ENCODE peak calls at places on chromosomes 13 and 19, in five cellular contexts. J is suprapubic skin, R is transverse colon, Z is A549, P is HepG2. Y is an unnamed sample.

GRCh38 chr19:33064778-33065550 is at the start of gene RHPN2:
- DNase-seq in Z (peak), J (peak), P (peak), R (peak), Y (peak)

GRCh38 chr13:47933688-47934011 is 67.4 kb downstream of the SUCLA2 start:
- DNase-seq in J (no peak), R (no peak), Z (no peak), P (peak), Y (no peak)

GRCh38 chr13:40563350-40564125 is 102.9 kb downstream of the FOXO1 start:
- DNase-seq in P (peak), Z (no peak), R (no peak), J (no peak), Y (no peak)

GRCh38 chr19:33621811-33622504 is at the start of gene CHST8:
- DNase-seq in P (no peak), J (no peak), Z (no peak), R (peak), Y (peak)

GRCh38 chr19:14248578-14249011 is 42.6 kb upstream of the ADGRL1 start:
- DNase-seq in R (peak), J (no peak), Z (no peak), P (no peak), Y (no peak)

GRCh38 chr13:106561551-106562170 is 6.3 kb downstream of the ARGLU1 start:
- DNase-seq in P (no peak), J (no peak), Z (no peak), R (no peak), Y (no peak)

GRCh38 chr19:15123031-15123890 is 16.1 kb downstream of the SYDE1 start:
- DNase-seq in Z (no peak), J (no peak), P (no peak), R (no peak), Y (no peak)

GRCh38 chr19:33348301-33349010 is 25.1 kb upstream of the CEBPG start:
- DNase-seq in R (no peak), Z (no peak), J (no peak), P (peak), Y (no peak)

GRCh38 chr19:14089662-14090508 is 666 bp downstream of the SAMD1 start:
- DNase-seq in Z (no peak), P (no peak), J (no peak), R (peak), Y (peak)

DNA sequence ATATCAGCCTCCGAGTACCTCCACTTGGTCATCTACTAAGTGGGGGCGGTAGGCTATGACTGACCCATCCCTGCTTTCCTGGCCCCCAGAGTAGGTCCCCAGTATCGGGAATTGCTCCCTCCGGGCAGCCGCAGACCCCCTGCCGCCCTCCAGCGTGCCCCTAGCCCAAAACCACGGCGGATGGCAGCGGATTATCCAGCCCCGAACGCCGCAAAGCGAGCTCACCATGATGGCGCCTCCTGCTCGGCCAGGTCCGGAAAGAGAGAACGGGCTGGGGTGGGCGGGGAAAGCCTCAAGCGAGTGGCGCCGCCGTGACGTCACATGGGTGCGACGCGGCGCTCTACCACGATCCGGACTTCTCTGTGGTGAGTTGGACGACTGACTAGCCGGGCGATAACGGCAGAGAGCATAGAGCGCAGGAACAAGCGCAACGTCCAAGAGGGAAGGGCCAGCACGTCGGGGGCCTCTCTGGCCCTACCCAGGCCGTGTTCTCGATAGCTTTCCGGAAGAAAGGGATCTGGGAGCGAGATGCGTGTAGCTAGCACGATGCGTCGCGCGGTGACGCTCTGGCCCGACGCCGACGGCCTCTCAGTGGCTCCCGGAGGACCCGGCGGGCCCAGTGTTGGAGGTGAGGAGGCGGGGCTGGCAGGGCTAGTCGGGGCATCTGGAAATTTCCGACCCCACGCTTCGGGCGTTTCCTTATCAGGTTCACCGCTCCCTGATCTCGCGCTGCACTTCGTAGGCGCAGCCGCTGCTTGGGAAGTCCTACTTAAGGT is at the start of the genes RPL18 and SPHK2:
- DNase-seq in R (peak), Z (peak), J (peak), P (peak), Y (peak)
- TF ChIP-seq EP300 in R (peak), Z (peak), J (no peak), P (no peak), Y (no peak)

GRCh38 chr13:97407540-97407939 is 26.4 kb upstream of the RAP2A start:
- DNase-seq in J (no peak), R (no peak), P (no peak), Z (no peak), Y (no peak)

GRCh38 chr13:97408938-97409337 is 25.0 kb upstream of the RAP2A start:
- DNase-seq in P (no peak), Z (no peak), J (no peak), R (no peak), Y (no peak)

GRCh38 chr13:97401421-97401820 is 32.5 kb upstream of the RAP2A start:
- DNase-seq in P (no peak), Z (no peak), J (no peak), R (no peak), Y (no peak)

DNA sequence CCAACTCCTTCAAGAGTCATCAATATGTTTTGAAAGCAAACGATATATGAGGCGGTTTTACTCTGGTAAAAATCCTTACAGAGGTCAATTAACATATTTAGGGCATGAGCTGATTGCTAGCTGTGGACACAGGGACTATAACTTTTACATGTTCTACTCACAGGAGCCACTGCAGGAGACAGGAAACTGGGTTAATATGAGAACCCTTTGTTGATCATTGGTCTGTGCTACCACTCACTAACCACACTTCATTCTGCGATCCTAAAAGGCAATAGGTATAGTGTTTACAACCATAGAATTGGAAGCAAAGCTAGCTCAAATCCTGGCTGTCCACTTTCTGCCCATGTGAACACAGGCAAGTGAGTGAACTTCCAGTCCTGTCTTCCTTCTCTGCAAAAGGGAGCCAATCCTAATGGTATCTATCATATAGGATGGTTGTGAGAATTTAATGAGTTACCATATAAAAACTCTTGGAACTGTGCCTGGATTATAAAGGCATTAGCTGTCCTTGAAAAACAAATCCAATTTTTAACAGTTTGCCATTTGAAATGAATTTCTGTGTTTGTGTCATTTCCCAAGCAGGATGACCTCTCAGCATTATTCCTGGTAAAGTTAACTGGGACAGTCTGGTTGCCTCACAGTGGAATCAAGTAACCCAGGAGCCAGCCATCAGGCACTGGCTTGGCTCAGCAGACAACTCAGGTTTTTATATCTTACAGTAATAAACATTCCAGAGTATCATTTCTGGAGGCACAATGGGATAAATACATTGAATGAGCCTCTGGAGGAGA is 29.9 kb upstream of the RAP2A start:
- DNase-seq in J (no peak), Z (no peak), P (no peak), R (no peak), Y (no peak)
- TF ChIP-seq EP300 in J (no peak), Z (no peak), P (no peak), R (no peak), Y (no peak)

GRCh38 chr19:38335949-38336637 is 463 bp downstream of the CATSPERG start:
- DNase-seq in J (peak), P (peak), R (peak), Z (peak), Y (peak)
- TF ChIP-seq EP300 in J (no peak), P (no peak), R (no peak), Z (no peak), Y (no peak)

GRCh38 chr19:2575734-2576481 is 100.0 kb downstream of the GADD45B start:
- DNase-seq in Z (no peak), R (peak), J (peak), P (peak), Y (peak)
- TF ChIP-seq EP300 in Z (no peak), R (no peak), J (peak), P (no peak), Y (peak)